ENCODE peak calls at places on chromosome 9, in six cellular contexts. A is upper lobe of left lung, N is transverse colon, L is cardiac muscle cell, V is neural progenitor cell, O is heart right ventricle. J is an unnamed sample.

GRCh38 chr9:75238311-75238976 is 150.1 kb downstream of the OSTF1 start:
- DNase-seq in A (peak; percentile 55), L (peak; percentile 77), N (peak; percentile 48), O (no peak), V (peak; percentile 83), J (peak; percentile 28)

GRCh38 chr9:125404733-125405132 is 143.1 kb downstream of the GAPVD1 start:
- DNase-seq in A (no peak), N (no peak), L (no peak), V (no peak), O (no peak), J (no peak)

GRCh38 chr9:124037790-124038189 is 26.2 kb downstream of the LHX2 start:
- DNase-seq in L (no peak), N (no peak), O (no peak), V (peak; percentile 42), A (no peak), J (no peak)

GRCh38 chr9:76729980-76730737 is 34.1 kb upstream of the PCA3 start:
- DNase-seq in A (no peak), N (no peak), L (no peak), O (no peak), V (no peak), J (no peak)

GRCh38 chr9:116661037-116661954 is 25.8 kb upstream of the TRIM32 start:
- DNase-seq in O (no peak), A (no peak), V (peak; percentile 82), N (no peak), L (peak; percentile 79), J (peak; percentile 61)

GRCh38 chr9:73114958-73115357 is 36.7 kb upstream of the ANXA1 start:
- DNase-seq in V (no peak), L (no peak), A (no peak), N (no peak), O (no peak), J (no peak)

GRCh38 chr9:88005146-88005750 is 30.9 kb upstream of the CDK20 start:
- DNase-seq in A (no peak), L (no peak), N (no peak), V (no peak), O (no peak), J (no peak)

GRCh38 chr9:100099722-100100042 is 639 bp downstream of the INVS start:
- DNase-seq in V (peak; percentile 60), A (peak; percentile 75), N (no peak), O (no peak), L (peak; percentile 46), J (no peak)

GRCh38 chr9:107355394-107355793 is 72.3 kb downstream of the RAD23B start:
- DNase-seq in L (no peak), N (no peak), A (no peak), V (no peak), O (no peak), J (no peak)

GRCh38 chr9:135883410-135884089 is 23.8 kb downstream of the CAMSAP1 start:
- DNase-seq in L (no peak), V (no peak), A (no peak), N (no peak), O (no peak), J (no peak)

GRCh38 chr9:101578378-101578777 is 16.4 kb downstream of the PPP3R2 start:
- DNase-seq in N (no peak), L (no peak), V (no peak), A (no peak), O (no peak), J (no peak)

GRCh38 chr9:129379181-129379836 is 201.2 kb upstream of the IER5L start:
- DNase-seq in L (no peak), O (no peak), N (no peak), V (no peak), A (no peak), J (no peak)

GRCh38 chr9:82363236-82363635 is 374.7 kb downstream of the SPATA31D1 start:
- DNase-seq in N (no peak), V (no peak), O (no peak), A (no peak), L (peak; percentile 6), J (no peak)

GRCh38 chr9:130940693-130941576 is 1.9 kb upstream of the FIBCD1 start:
- DNase-seq in A (peak; percentile 75), V (peak; percentile 83), N (peak; percentile 93), L (peak; percentile 76), O (peak; percentile 73), J (no peak)

GRCh38 chr9:4596165-4596922 is 65.8 kb upstream of the PLPP6 start:
- DNase-seq in L (no peak), V (peak; percentile 3), O (no peak), N (peak; percentile 11), A (no peak), J (no peak)

GRCh38 chr9:92728831-92729734 is 35.5 kb downstream of the BICD2 start:
- DNase-seq in O (no peak), L (no peak), N (peak; percentile 52), A (peak; percentile 63), V (peak; percentile 33), J (no peak)
- TF ChIP-seq CTCF in O (peak; percentile 65), L (peak; percentile 36), N (no peak), A (peak; percentile 11), V (peak; percentile 48), J (peak; percentile 77)

GRCh38 chr9:21331676-21332402 is 3.4 kb downstream of the KLHL9 start:
- DNase-seq in A (no peak), O (no peak), V (no peak), L (no peak), N (no peak), J (no peak)
- H3K4me3 ChIP-seq in A (no peak overlapping the region), O (no peak overlapping the region), V (no peak overlapping the region), L (no peak overlapping the region), N (no peak overlapping the region), J (peak overlapping the region; percentile 9)

GRCh38 chr9:112970939-112971338 is 41.1 kb downstream of the ZNF883 start:
- DNase-seq in A (no peak), V (no peak), L (no peak), N (no peak), O (no peak), J (no peak)

GRCh38 chr9:112969730-112970129 is 42.3 kb downstream of the ZNF883 start:
- DNase-seq in O (no peak), V (no peak), L (peak; percentile 15), A (no peak), N (no peak), J (no peak)

GRCh38 chr9:112971415-112971814 is 40.6 kb downstream of the ZNF883 start:
- DNase-seq in N (peak; percentile 9), A (no peak), V (peak; percentile 54), O (no peak), L (peak; percentile 33), J (no peak)
- TF ChIP-seq CTCF in N (no peak), A (no peak), V (peak; percentile 58), O (peak; percentile 17), L (peak; percentile 26), J (peak; percentile 22)

DNA sequence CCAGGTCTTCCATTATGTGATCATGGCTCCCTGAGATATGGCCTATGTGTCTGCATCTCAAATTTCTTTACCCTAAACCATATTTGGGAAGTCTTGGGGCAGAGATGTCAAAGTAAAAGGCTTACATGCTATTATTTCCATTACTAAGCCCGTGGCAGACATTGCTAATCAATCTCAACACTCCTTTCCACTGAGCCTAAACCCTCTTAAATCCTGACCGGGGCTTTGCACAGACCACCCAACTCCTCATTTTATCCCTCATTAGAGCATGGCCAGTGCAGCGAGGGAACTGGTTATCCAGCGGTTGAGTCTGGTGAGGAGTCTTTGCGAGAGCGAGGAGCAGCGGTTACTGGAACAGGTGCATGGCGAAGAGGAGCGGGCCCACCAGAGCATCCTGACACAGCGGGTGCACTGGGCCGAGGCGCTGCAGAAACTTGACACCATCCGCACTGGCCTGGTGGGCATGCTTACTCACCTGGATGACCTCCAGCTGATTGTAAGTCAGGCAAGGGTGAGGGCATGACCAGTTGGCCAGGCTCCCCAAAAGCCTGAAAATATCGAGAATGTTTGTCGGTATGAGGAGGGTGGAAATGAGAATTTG is 11.0 kb downstream of the BSPRY start:
- DNase-seq in V (no peak), L (no peak), O (no peak), N (no peak), A (no peak), J (no peak)
- H3K4me3 ChIP-seq in V (no peak overlapping the region), L (no peak overlapping the region), O (no peak overlapping the region), N (no peak overlapping the region), A (no peak overlapping the region), J (no peak overlapping the region)

GRCh38 chr9:3331801-3332200 is 194.0 kb downstream of the RFX3 start:
- DNase-seq in N (no peak), A (no peak), L (peak; percentile 9), V (peak; percentile 13), O (no peak), J (no peak)
- TF ChIP-seq CTCF in N (no peak), A (no peak), L (peak; percentile 33), V (peak; percentile 59), O (peak; percentile 44), J (no peak)

GRCh38 chr9:37027582-37028424 is 6.3 kb downstream of the PAX5 start:
- DNase-seq in A (peak; percentile 72), O (peak; percentile 82), L (peak; percentile 98), N (peak; percentile 90), V (peak; percentile 99), J (no peak)
- H3K4me3 ChIP-seq in A (peak overlapping the region; percentile 28), O (peak overlapping the region; percentile 45), L (no peak overlapping the region), N (no peak overlapping the region), V (peak overlapping the region; percentile 42), J (peak overlapping the region; percentile 8)

GRCh38 chr9:15357050-15357653 is 50.1 kb upstream of the TTC39B start:
- DNase-seq in V (peak; percentile 8), O (no peak), N (peak; percentile 66), L (no peak), A (peak; percentile 39), J (no peak)
- TF ChIP-seq CTCF in V (peak; percentile 16), O (no peak), N (no peak), L (no peak), A (no peak), J (no peak)

GRCh38 chr9:89426389-89426961 is 71.4 kb downstream of the SEMA4D start:
- DNase-seq in L (no peak), A (no peak), N (peak; percentile 62), V (no peak), O (no peak), J (no peak)

GRCh38 chr9:89422151-89422918 is 75.6 kb downstream of the SEMA4D start:
- DNase-seq in A (no peak), V (no peak), L (no peak), N (no peak), O (no peak), J (peak; percentile 16)

GRCh38 chr9:89425921-89426388 is 72.0 kb downstream of the SEMA4D start:
- DNase-seq in N (no peak), A (no peak), O (no peak), V (no peak), L (no peak), J (no peak)

GRCh38 chr9:89427621-89428221 is 70.2 kb downstream of the SEMA4D start:
- DNase-seq in V (no peak), O (no peak), L (no peak), N (no peak), A (no peak), J (no peak)

DNA sequence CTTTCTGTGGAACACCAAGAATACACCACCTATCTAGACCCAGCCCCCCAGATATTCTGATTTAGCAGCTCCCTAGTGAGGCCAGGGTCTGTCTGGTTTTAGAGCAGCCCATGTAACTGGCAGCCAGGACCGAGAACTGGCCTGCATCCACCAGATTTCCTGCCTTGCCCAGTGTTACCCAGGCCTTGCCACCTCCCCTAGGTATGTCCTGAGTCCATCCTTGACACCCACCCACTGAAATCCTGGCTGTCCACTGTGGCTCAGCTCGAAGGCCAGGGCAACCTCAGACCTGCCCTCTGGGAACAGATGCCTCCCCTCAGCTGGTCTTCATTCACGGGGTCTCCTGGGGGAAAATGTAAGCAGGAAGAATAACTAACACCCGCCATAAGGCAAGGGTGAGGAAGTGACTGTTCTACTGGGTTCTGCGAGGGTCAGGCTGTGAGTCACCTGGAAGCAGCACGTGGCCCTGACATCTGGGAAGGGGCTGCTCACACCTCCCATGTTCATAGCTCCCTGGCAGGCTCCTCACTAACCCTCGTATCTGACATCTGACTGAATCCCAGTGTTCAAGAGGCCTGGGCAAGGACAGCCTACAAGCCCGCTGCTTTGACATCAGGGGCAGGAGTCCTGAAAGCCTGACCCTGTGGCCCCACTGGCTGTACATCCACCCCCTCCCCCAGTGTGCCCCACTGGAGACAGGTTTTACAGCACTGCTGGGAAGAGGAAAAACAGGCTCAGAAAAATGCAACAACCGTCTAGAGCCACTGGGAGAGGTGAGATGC is 72.7 kb downstream of the SEMA4D start:
- DNase-seq in L (no peak), A (no peak), N (no peak), V (no peak), O (no peak), J (no peak)
- H3K4me3 ChIP-seq in L (no peak overlapping the region), A (no peak overlapping the region), N (no peak overlapping the region), V (no peak overlapping the region), O (no peak overlapping the region), J (no peak overlapping the region)